ENCODE peak calls at places on chromosomes 16 and 17, in four cellular contexts. P is stimulated activated CD4-positive, alpha-beta T cell treated with anti-CD3 and anti-CD28 coated beads, TNF-alpha, amount 100 ng/mL, for 48 hours; X is endothelial cell; C is SK-N-MC. B is an unnamed sample.

GRCh38 chr16:23374721-23375120 is 72.6 kb downstream of the SCNN1B start:
- DNase-seq in P (no peak), X (no peak), C (no peak), B (no peak)

GRCh38 chr16:70579648-70580630 is 56.3 kb downstream of the SF3B3 start:
- DNase-seq in P (no peak), X (no peak), C (no peak), B (no peak)

GRCh38 chr17:12406623-12407228 is 259.0 kb upstream of the MYOCD start:
- DNase-seq in P (no peak), X (no peak), C (no peak), B (no peak)

GRCh38 chr16:86823125-86823524 is 244.8 kb downstream of the FOXL1 start:
- DNase-seq in P (no peak), X (no peak), C (no peak), B (no peak)

GRCh38 chr17:78781339-78782304 is at the start of gene CYTH1:
- DNase-seq in P (no peak), X (peak), C (no peak), B (no peak)

GRCh38 chr17:10216213-10216982 is 18.0 kb upstream of the GAS7 start:
- DNase-seq in P (no peak), X (no peak), C (no peak), B (no peak)

GRCh38 chr16:14486520-14487303 is 143.3 kb downstream of the PARN start:
- DNase-seq in P (no peak), X (no peak), C (peak), B (no peak)

GRCh38 chr16:8850279-8850885 is 18.4 kb downstream of the CARHSP1 start:
- DNase-seq in P (no peak), X (peak), C (no peak), B (peak)

GRCh38 chr16:52705192-52705591 is 158.2 kb upstream of the TOX3 start:
- DNase-seq in P (no peak), X (no peak), C (no peak), B (no peak)

GRCh38 chr17:5873781-5874180 is 196.4 kb upstream of the WSCD1 start:
- DNase-seq in P (no peak), X (no peak), C (no peak), B (no peak)

GRCh38 chr17:50477976-50478375 is 684 bp upstream of the RSAD1 start:
- DNase-seq in P (no peak), X (no peak), C (no peak), B (no peak)

GRCh38 chr17:17724307-17724921 is 43.2 kb downstream of the RAI1 start:
- DNase-seq in P (no peak), X (peak), C (no peak), B (peak)

GRCh38 chr16:72821551-72821950 is 226.4 kb downstream of the ZFHX3 start:
- DNase-seq in P (no peak), X (no peak), C (no peak), B (no peak)

GRCh38 chr16:2468142-2468724 is 2.9 kb upstream of the NTN3 start:
- DNase-seq in P (no peak), X (no peak), C (no peak), B (no peak)

GRCh38 chr17:1906622-1907021 is 76.8 kb downstream of the RPA1 start:
- DNase-seq in P (no peak), X (no peak), C (no peak), B (no peak)

GRCh38 chr16:53666816-53667415 is 36.7 kb downstream of the RPGRIP1L start:
- DNase-seq in P (no peak), X (no peak), C (no peak), B (no peak)

GRCh38 chr17:80361495-80362220 is 53.3 kb upstream of the ENDOV start:
- DNase-seq in P (no peak), X (peak), C (no peak), B (no peak)

GRCh38 chr16:66400503-66401380 is 26.4 kb upstream of the BEAN1 start:
- DNase-seq in P (no peak), X (no peak), C (no peak), B (no peak)

GRCh38 chr17:385195-385835 is 32.7 kb upstream of the RPH3AL start:
- DNase-seq in P (no peak), X (peak), C (no peak), B (peak)

B was measured in GM12891.